ENCODE peak calls at places on chromosomes 6 and 20, in five cellular contexts. E is cerebellar nuclear complex, B is PC-3, P is kidney glomerular epithelial cell, H is non-pigmented ciliary epithelial cell. I is an unnamed sample.

GRCh38 chr6:40535105-40535783 is 51.9 kb downstream of the LRFN2 start:
- DNase-seq in E (no peak), B (no peak), P (no peak), H (no peak), I (no peak)

GRCh38 chr6:170045563-170045960 is 245.3 kb downstream of the DLL1 start:
- DNase-seq in E (no peak), B (no peak), P (no peak), H (no peak), I (no peak)

GRCh38 chr6:100035873-100036653 is 42.0 kb upstream of the MCHR2 start:
- DNase-seq in E (no peak), B (peak), P (no peak), H (no peak), I (no peak)

GRCh38 chr6:118537579-118537978 is 10.5 kb upstream of the PLN start:
- DNase-seq in E (no peak), B (no peak), P (peak), H (no peak), I (no peak)

GRCh38 chr6:26087284-26088115 is at the start of gene HFE:
- DNase-seq in E (no peak), B (no peak), P (peak), H (peak), I (no peak)

GRCh38 chr6:15546591-15546990 is 116.2 kb downstream of the DTNBP1 start:
- DNase-seq in E (no peak), B (peak), P (no peak), H (no peak), I (no peak)

GRCh38 chr6:37190159-37190535 is 20.2 kb downstream of the PIM1 start:
- DNase-seq in E (no peak), B (no peak), P (no peak), H (no peak), I (no peak)

GRCh38 chr6:7050911-7051779 is 56.6 kb upstream of the RREB1 start:
- DNase-seq in E (no peak), B (peak), P (peak), H (peak), I (no peak)

GRCh38 chr20:18645196-18645745 is 57.4 kb downstream of the DTD1 start:
- DNase-seq in E (no peak), B (no peak), P (no peak), H (no peak), I (no peak)

GRCh38 chr6:42050011-42050896 is at the start of gene TAF8:
- DNase-seq in E (peak), B (peak), P (peak), H (no peak), I (peak)

GRCh38 chr20:13492001-13492480 is 146.7 kb downstream of the TASP1 start:
- DNase-seq in E (no peak), B (peak), P (peak), H (peak), I (no peak)

GRCh38 chr6:159008656-159009288 is 8.8 kb upstream of the RSPH3 start:
- DNase-seq in E (peak), B (peak), P (peak), H (no peak), I (no peak)

GRCh38 chr6:4912559-4912958 is 91.3 kb downstream of the RPP40 start:
- DNase-seq in E (no peak), B (no peak), P (no peak), H (no peak), I (no peak)

GRCh38 chr6:107275330-107275865 is 160.1 kb upstream of the BEND3 start:
- DNase-seq in E (no peak), B (peak), P (no peak), H (no peak), I (no peak)

GRCh38 chr6:42281016-42281533 is 63.4 kb upstream of the MRPS10 start:
- DNase-seq in E (no peak), B (no peak), P (no peak), H (no peak), I (no peak)

GRCh38 chr20:50034567-50035170 is 51.9 kb downstream of the SNAI1 start:
- DNase-seq in E (no peak), B (peak), P (peak), H (no peak), I (no peak)

GRCh38 chr20:43579861-43580793 is 10.6 kb upstream of the IFT52 start:
- DNase-seq in E (no peak), B (peak), P (no peak), H (no peak), I (no peak)

GRCh38 chr6:39791311-39791710 is 865 bp upstream of the DAAM2 start:
- DNase-seq in E (no peak), B (no peak), P (no peak), H (no peak), I (no peak)

GRCh38 chr20:11445161-11445560 is 472.5 kb upstream of the BTBD3 start:
- DNase-seq in E (no peak), B (no peak), P (no peak), H (no peak), I (no peak)

GRCh38 chr20:16864069-16864468 is 115.9 kb downstream of the OTOR start:
- DNase-seq in E (no peak), B (peak), P (no peak), H (no peak), I (no peak)

I was measured in HS-27A.